ENCODE peak calls at places on chromosomes 11 and 22, in seven cellular contexts. L is NB4, N is HT1080, T is GOT3, F is brain microvascular endothelial cell, Z is mucosa of descending colon, M is fibroblast of mammary gland. X is an unnamed sample.

GRCh38 chr22:35805466-35805865 is 87.8 kb downstream of the APOL5 start:
- DNase-seq in L (no peak), N (no peak), T (no peak), F (no peak), Z (no peak), M (no peak), X (no peak)

GRCh38 chr11:6453152-6453551 is 12.4 kb upstream of the HPX start:
- DNase-seq in L (no peak), N (no peak), T (no peak), F (no peak), Z (no peak), M (no peak), X (no peak)

GRCh38 chr22:41899992-41900651 is 14.8 kb downstream of the SHISA8 start:
- DNase-seq in L (no peak), N (no peak), T (no peak), F (no peak), Z (no peak), M (peak; percentile 11), X (no peak)

GRCh38 chr11:29025001-29025400 is 916.8 kb downstream of the METTL15 start:
- DNase-seq in L (no peak), N (peak; percentile 47), T (no peak), F (peak; percentile 8), Z (no peak), M (no peak), X (no peak)

GRCh38 chr11:121571466-121571865 is 118.7 kb upstream of the SORL1-AS1 start:
- DNase-seq in L (no peak), N (no peak), T (no peak), F (no peak), Z (no peak), M (no peak), X (no peak)

GRCh38 chr11:125069796-125070195 is 6.7 kb downstream of the SLC37A2 start:
- DNase-seq in L (peak; percentile 86), N (peak; percentile 83), T (no peak), F (no peak), Z (no peak), M (no peak), X (no peak)

GRCh38 chr11:2138075-2138435 is 1.1 kb downstream of the IGF2 start:
- DNase-seq in L (no peak), N (no peak), T (no peak), F (no peak), Z (peak; percentile 21), M (no peak), X (no peak)

GRCh38 chr22:37160037-37160436 is 10.3 kb upstream of the IL2RB start:
- DNase-seq in L (no peak), N (no peak), T (no peak), F (no peak), Z (peak; percentile 22), M (no peak), X (no peak)

GRCh38 chr11:62273284-62273683 is 3.3 kb downstream of the SCGB2A2 start:
- DNase-seq in L (no peak), N (no peak), T (no peak), F (no peak), Z (no peak), M (no peak), X (no peak)

GRCh38 chr22:41919357-41920224 is 4.7 kb upstream of the SHISA8 start:
- DNase-seq in L (peak; percentile 78), N (no peak), T (no peak), F (peak; percentile 17), Z (peak; percentile 89), M (peak; percentile 25), X (no peak)

GRCh38 chr11:114400974-114401223 is 433 bp downstream of the RBM7 start:
- DNase-seq in L (no peak), N (no peak), T (no peak), F (no peak), Z (no peak), M (no peak), X (no peak)

X was measured in T1000.